ENCODE peak calls at places on chromosomes 3 and 15, in eight cellular contexts. T, L, N, B, E, D, G and A are unnamed samples.

GRCh38 chr3:136750209-136750921 is 1.8 kb downstream of the STAG1 start:
- DNase-seq in E (no peak), G (no peak), N (no peak), L (no peak), B (no peak), T (no peak), D (no peak), A (no peak)

GRCh38 chr15:57457726-57458125 is 81.4 kb downstream of the CGNL1 start:
- DNase-seq in L (no peak), G (no peak), D (no peak), E (no peak), N (no peak), B (no peak), T (no peak), A (no peak)

GRCh38 chr3:117202415-117202814 is 492.8 kb downstream of the TUSC7 start:
- DNase-seq in B (no peak), T (no peak), G (no peak), N (no peak), D (no peak), E (no peak), L (no peak), A (no peak)

GRCh38 chr15:75671684-75672083 is 24.0 kb downstream of the SNX33 start:
- DNase-seq in G (no peak), T (no peak), D (no peak), B (no peak), E (no peak), N (no peak), L (no peak), A (no peak)

GRCh38 chr3:64954995-64955636 is 267.3 kb upstream of the ADAMTS9 start:
- DNase-seq in B (no peak), G (no peak), E (no peak), N (no peak), L (no peak), D (no peak), T (no peak), A (no peak)

GRCh38 chr3:159669024-159669476 is 319.6 kb upstream of the IL12A start:
- DNase-seq in G (no peak), L (no peak), B (no peak), N (no peak), E (no peak), T (no peak), D (no peak), A (peak)

GRCh38 chr3:53595660-53596059 is 101.2 kb downstream of the CACNA1D start:
- DNase-seq in L (no peak), T (no peak), E (no peak), D (no peak), N (no peak), B (no peak), G (no peak), A (no peak)

GRCh38 chr15:101100118-101100517 is 151.7 kb downstream of the CHSY1 start:
- DNase-seq in G (no peak), L (no peak), D (no peak), N (no peak), B (no peak), T (no peak), E (no peak), A (no peak)

GRCh38 chr3:114093596-114093995 is 37.1 kb downstream of the QTRT2 start:
- DNase-seq in L (peak), G (no peak), E (no peak), B (no peak), N (no peak), D (no peak), T (no peak), A (no peak)

GRCh38 chr3:33312361-33312760 is 35.1 kb downstream of the FBXL2 start:
- DNase-seq in E (no peak), L (no peak), N (no peak), B (no peak), G (no peak), T (no peak), D (no peak), A (no peak)

GRCh38 chr3:16073218-16073617 is 101.3 kb upstream of the GALNT15 start:
- DNase-seq in D (no peak), N (no peak), E (no peak), T (no peak), L (no peak), B (no peak), G (no peak), A (no peak)

GRCh38 chr3:113898892-113899291 is 48.9 kb upstream of the ZDHHC23 start:
- DNase-seq in T (no peak), L (peak), E (no peak), D (no peak), B (no peak), G (no peak), N (no peak), A (no peak)

GRCh38 chr3:171248426-171249115 is 211.6 kb downstream of the TNIK start:
- DNase-seq in B (no peak), L (no peak), E (no peak), T (no peak), G (no peak), N (no peak), D (no peak), A (no peak)

GRCh38 chr3:177598110-177598833 is 401.0 kb upstream of the TBL1XR1 start:
- DNase-seq in T (no peak), E (no peak), D (no peak), G (no peak), L (no peak), N (no peak), B (no peak), A (no peak)

GRCh38 chr15:100048736-100049135 is 293.0 kb downstream of the ADAMTS17 start:
- DNase-seq in G (no peak), D (no peak), E (no peak), B (no peak), L (no peak), N (no peak), T (no peak), A (no peak)

GRCh38 chr15:41691471-41691870 is 31.3 kb downstream of the MGA start:
- DNase-seq in E (no peak), G (no peak), L (no peak), T (no peak), B (no peak), N (no peak), D (no peak), A (no peak)

GRCh38 chr15:89171136-89172072 is 50.0 kb downstream of the RLBP1 start:
- DNase-seq in B (peak), T (peak), N (peak), E (peak), G (no peak), D (no peak), L (no peak), A (peak)

GRCh38 chr3:107753494-107753893 is 230.7 kb downstream of the BBX start:
- DNase-seq in D (no peak), T (peak), L (peak), G (no peak), E (no peak), B (peak), N (peak), A (peak)

GRCh38 chr3:62046326-62046725 is 327.0 kb downstream of the FEZF2 start:
- DNase-seq in G (no peak), E (no peak), D (no peak), B (no peak), L (no peak), T (no peak), N (no peak), A (no peak)

GRCh38 chr3:149480326-149481017 is 6.0 kb downstream of the TM4SF4 start:
- DNase-seq in B (peak), E (no peak), G (no peak), N (peak), D (peak), T (peak), L (peak), A (peak)

GRCh38 chr15:74808840-74809229 is 3.8 kb upstream of the LMAN1L start:
- DNase-seq in L (no peak), D (no peak), G (no peak), E (no peak), N (peak), B (no peak), T (no peak), A (peak)

GRCh38 chr3:95028688-95029087 is 965.8 kb downstream of the NSUN3 start:
- DNase-seq in E (no peak), G (no peak), D (no peak), L (no peak), B (no peak), T (no peak), N (no peak), A (no peak)

GRCh38 chr3:41726891-41727290 is 235.0 kb downstream of the ULK4 start:
- DNase-seq in L (no peak), D (no peak), G (no peak), E (no peak), N (no peak), T (no peak), B (no peak), A (no peak)

GRCh38 chr3:23926736-23927135 is 9.8 kb downstream of the RPL15 start:
- DNase-seq in E (no peak), L (no peak), B (no peak), D (no peak), N (no peak), T (no peak), G (no peak), A (no peak)

GRCh38 chr15:101201411-101202174 is 50.3 kb downstream of the CHSY1 start:
- DNase-seq in T (no peak), N (peak), B (peak), L (peak), G (no peak), E (no peak), D (peak), A (no peak)

GRCh38 chr15:70532536-70533186 is 230.7 kb downstream of the UACA start:
- DNase-seq in B (no peak), T (no peak), N (no peak), G (no peak), D (no peak), E (no peak), L (no peak), A (no peak)

GRCh38 chr3:185724761-185725160 is 100.1 kb downstream of the IGF2BP2 start:
- DNase-seq in D (no peak), E (no peak), B (no peak), L (no peak), G (no peak), T (no peak), N (peak), A (no peak)

GRCh38 chr15:62110000-62110851 is 43.4 kb downstream of the C2CD4A start:
- DNase-seq in T (no peak), B (no peak), G (no peak), N (no peak), L (peak), D (no peak), E (no peak), A (no peak)